ENCODE peak calls at places on chromosomes 5 and 9, in nine cellular contexts. X, Q, C, F, O, J, K, T and L are unnamed samples. For H3K4me1 and H3K36me3, the result is how much of the 10 kb centered on the place peaks cover.

GRCh38 chr9:12818431-12819000 is 43.7 kb downstream of the LURAP1L start:
- DNase-seq in X (no peak), Q (peak), C (no peak), F (no peak), O (no peak), J (no peak), K (peak), T (no peak), L (peak)

GRCh38 chr9:15211160-15211993 is 95.6 kb downstream of the TTC39B start:
- DNase-seq in X (no peak), Q (peak), C (peak), F (no peak), O (peak), J (peak), K (peak), T (peak), L (no peak)

GRCh38 chr9:20624201-20625002 is 2.1 kb upstream of the MLLT3 start:
- DNase-seq in X (peak), Q (peak), C (no peak), F (no peak), O (peak), J (peak), K (peak), T (peak), L (no peak)

GRCh38 chr5:171632618-171633017 is 153.0 kb upstream of the SMIM23 start:
- DNase-seq in X (no peak), Q (no peak), C (no peak), F (no peak), O (no peak), J (no peak), K (no peak), T (no peak), L (no peak)

GRCh38 chr5:168342151-168342825 is 50.8 kb downstream of the WWC1 start:
- DNase-seq in X (no peak), Q (no peak), C (no peak), F (no peak), O (no peak), J (no peak), K (peak), T (no peak), L (no peak)

GRCh38 chr5:159971038-159971437 is 37.9 kb upstream of the TTC1 start:
- DNase-seq in X (no peak), Q (peak), C (no peak), F (no peak), O (no peak), J (no peak), K (peak), T (no peak), L (no peak)

GRCh38 chr5:167816354-167816753 is 475.1 kb upstream of the WWC1 start:
- DNase-seq in X (no peak), Q (no peak), C (no peak), F (no peak), O (peak), J (no peak), K (peak), T (no peak), L (no peak)

GRCh38 chr9:103757062-103757461 is 337.0 kb upstream of the SMC2 start:
- DNase-seq in X (no peak), Q (no peak), C (no peak), F (no peak), O (no peak), J (no peak), K (no peak), T (no peak), L (no peak)

GRCh38 chr9:69204869-69205268 is 30.8 kb downstream of the TJP2 start:
- DNase-seq in X (peak), Q (peak), C (no peak), F (no peak), O (peak), J (peak), K (peak), T (no peak), L (no peak)

GRCh38 chr5:177369050-177369912 is 11.6 kb downstream of the RGS14 start:
- DNase-seq in X (no peak), Q (no peak), C (no peak), F (peak), O (peak), J (no peak), K (no peak), T (no peak), L (no peak)

GRCh38 chr5:56402273-56403223 is 169.4 kb upstream of the ANKRD55 start:
- DNase-seq in X (no peak), Q (no peak), C (no peak), F (no peak), O (no peak), J (no peak), K (no peak), T (no peak), L (no peak)

GRCh38 chr9:26329974-26330373 is 562.6 kb downstream of the CAAP1 start:
- DNase-seq in X (no peak), Q (no peak), C (no peak), F (no peak), O (no peak), J (peak), K (no peak), T (no peak), L (peak)

GRCh38 chr9:125650271-125650737 is 56.7 kb downstream of the MAPKAP1 start:
- DNase-seq in X (no peak), Q (peak), C (no peak), F (no peak), O (no peak), J (no peak), K (peak), T (no peak), L (no peak)

GRCh38 chr9:121558423-121558950 is 58.8 kb upstream of the GGTA1 start:
- DNase-seq in X (no peak), Q (no peak), C (no peak), F (no peak), O (no peak), J (no peak), K (no peak), T (no peak), L (no peak)

GRCh38 chr9:125988479-125989050 is 241.4 kb downstream of the PBX3 start:
- DNase-seq in X (no peak), Q (no peak), C (no peak), F (no peak), O (no peak), J (no peak), K (no peak), T (no peak), L (no peak)

GRCh38 chr9:17807670-17808282 is 228.9 kb downstream of the SH3GL2 start:
- DNase-seq in X (no peak), Q (no peak), C (no peak), F (no peak), O (no peak), J (peak), K (no peak), T (no peak), L (no peak)

DNA sequence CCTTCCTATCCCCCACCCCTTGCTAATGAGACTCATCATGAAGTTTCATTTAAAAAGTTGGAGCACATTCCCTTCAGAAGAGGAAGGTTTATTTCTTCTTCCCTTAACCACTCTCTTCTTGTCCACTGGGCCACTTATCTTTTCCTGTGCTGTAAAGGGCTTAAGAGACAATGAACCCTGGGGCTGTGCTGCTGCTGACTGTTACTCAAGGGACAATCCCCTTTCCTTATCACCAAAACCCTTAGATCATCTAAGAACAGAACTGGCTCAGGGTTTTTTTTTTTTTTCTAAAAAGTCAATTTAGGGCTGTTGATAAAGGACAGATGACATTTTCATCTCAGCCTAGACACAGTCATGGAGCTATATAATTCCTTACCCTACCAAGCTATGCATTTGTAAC is 29.6 kb downstream of the CAPSL start:
- DNase-seq in X (no peak), Q (no peak), C (no peak), F (no peak), O (no peak), J (no peak), K (no peak), T (no peak), L (no peak)
- H3K4me3 ChIP-seq in X (no peak), Q (no peak), C (no peak), F (no peak), O (no peak), J (no peak), K (no peak), T (no peak), L (no peak)

DNA sequence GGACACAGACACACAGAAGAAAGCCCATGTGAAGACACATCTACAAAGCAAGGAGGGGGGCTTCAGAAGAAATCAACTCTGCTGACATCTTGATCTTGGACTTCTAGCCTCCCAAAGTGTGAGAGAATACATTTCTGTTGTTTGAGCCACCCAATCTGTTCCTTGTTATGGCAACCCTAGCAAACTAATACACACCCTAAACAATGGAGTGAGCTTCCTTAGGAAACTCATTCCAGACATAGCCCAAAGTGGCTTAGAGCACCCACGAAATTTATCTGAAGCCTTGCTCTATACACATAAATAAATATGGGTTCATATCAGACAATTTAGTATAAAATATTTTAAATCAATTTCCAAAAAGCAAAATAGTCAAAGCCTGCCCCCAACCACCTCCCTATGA is 7.6 kb upstream of the TBC1D2 start:
- DNase-seq in X (no peak), Q (no peak), C (no peak), F (no peak), O (no peak), J (no peak), K (no peak), T (no peak), L (no peak)
- H3K4me1 ChIP-seq in X (under half), Q (under half), C (under half), F (under half), O (under half), J (under half), K (under half), T (under half), L (under half)

GRCh38 chr9:127673234-127673633 is 33.6 kb upstream of the CFAP157 start:
- DNase-seq in X (no peak), Q (no peak), C (no peak), F (no peak), O (no peak), J (no peak), K (no peak), T (no peak), L (no peak)

GRCh38 chr9:127680226-127680625 is 26.6 kb upstream of the CFAP157 start:
- DNase-seq in X (no peak), Q (no peak), C (no peak), F (no peak), O (no peak), J (no peak), K (no peak), T (no peak), L (no peak)

GRCh38 chr9:127680846-127681245 is 25.9 kb upstream of the CFAP157 start:
- DNase-seq in X (no peak), Q (no peak), C (no peak), F (no peak), O (no peak), J (no peak), K (no peak), T (no peak), L (no peak)

GRCh38 chr9:127679506-127679905 is 27.3 kb upstream of the CFAP157 start:
- DNase-seq in X (no peak), Q (no peak), C (no peak), F (no peak), O (no peak), J (no peak), K (no peak), T (no peak), L (no peak)

DNA sequence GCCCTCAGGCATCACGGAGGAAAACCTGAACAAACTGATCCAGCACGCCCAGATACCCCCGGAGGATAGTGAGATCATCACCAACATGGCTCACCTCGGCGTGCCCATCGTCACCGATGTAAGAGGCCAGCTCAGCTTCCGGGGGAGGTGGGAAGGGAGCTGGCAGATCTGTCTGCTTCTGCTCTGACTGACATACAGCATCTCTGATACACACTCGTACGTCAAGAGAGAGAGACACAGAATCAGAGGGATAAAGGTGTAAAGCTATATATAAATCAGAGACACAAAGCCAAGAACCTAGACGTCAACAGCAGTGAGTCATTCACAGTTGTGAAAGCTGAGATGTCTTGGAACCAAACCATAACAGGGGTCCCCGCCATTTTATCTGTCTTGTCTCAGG is 30.2 kb upstream of the CFAP157 start:
- DNase-seq in X (no peak), Q (no peak), C (no peak), F (no peak), O (no peak), J (no peak), K (peak), T (no peak), L (no peak)
- H3K36me3 ChIP-seq in X (half or more), Q (under half), C (under half), F (under half), O (half or more), J (under half), K (half or more), T (under half), L (under half)

DNA sequence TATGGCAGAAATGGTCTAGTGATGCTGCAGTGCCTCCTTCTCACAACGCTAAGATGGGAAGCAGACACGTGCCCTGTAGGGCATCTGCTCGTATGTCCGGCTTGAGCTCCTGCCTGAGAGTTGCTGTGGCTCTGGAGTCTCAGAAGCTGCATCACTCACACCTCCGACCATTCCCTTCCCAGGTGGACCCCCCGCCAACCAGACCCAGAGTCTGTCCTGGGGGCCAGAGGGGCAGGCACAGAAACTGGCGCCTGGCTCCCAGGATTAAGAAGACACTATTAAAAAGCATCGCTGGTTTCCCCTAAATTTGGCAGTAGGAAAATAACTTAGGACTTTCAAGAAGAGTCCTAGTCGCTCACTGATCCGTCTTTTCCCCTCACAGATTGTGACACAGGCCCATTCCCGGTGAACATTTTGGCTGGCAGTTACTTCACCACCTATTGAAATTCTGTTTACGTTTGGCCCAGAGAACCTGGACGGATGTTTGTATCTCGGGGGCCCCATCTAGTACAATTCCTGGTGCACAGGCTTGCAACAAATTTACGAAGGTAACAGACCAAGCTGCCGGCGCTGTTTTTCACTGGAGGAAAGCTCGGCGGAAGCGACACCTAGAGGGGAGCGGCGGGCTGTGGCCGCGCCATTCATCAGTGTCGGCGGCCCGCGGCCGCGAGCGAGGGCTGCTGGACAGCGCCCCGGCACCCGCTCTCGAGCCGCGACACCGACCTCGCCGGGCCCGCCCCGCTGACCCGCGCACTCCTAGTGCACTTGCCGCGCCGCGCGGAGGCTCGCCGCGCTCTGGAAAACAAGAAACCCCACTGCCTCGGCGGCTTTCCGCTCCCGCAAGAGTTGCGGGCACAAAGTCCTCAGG is 1.6 kb downstream of the FSTL4 start:
- DNase-seq in X (peak), Q (peak), C (no peak), F (peak), O (peak), J (peak), K (no peak), T (no peak), L (peak)
- H3K4me3 ChIP-seq in X (peak), Q (no peak), C (peak), F (peak), O (no peak), J (peak), K (no peak), T (no peak), L (no peak)

GRCh38 chr9:101383361-101383760 is 1.4 kb downstream of the BAAT start:
- DNase-seq in X (no peak), Q (no peak), C (no peak), F (no peak), O (no peak), J (no peak), K (no peak), T (no peak), L (no peak)
- H3K4me1 ChIP-seq in X (under half), Q (under half), C (under half), F (under half), O (under half), J (half or more), K (under half), T (under half), L (under half)

GRCh38 chr9:4852419-4852818 is 59.7 kb downstream of the RCL1 start:
- DNase-seq in X (no peak), Q (no peak), C (no peak), F (no peak), O (no peak), J (no peak), K (no peak), T (no peak), L (no peak)

GRCh38 chr9:4854191-4854590 is 61.4 kb downstream of the RCL1 start:
- DNase-seq in X (no peak), Q (no peak), C (no peak), F (no peak), O (no peak), J (no peak), K (no peak), T (no peak), L (no peak)

GRCh38 chr9:4850611-4851010 is 57.9 kb downstream of the RCL1 start:
- DNase-seq in X (no peak), Q (peak), C (no peak), F (peak), O (no peak), J (no peak), K (no peak), T (no peak), L (no peak)

GRCh38 chr9:4844439-4844838 is 51.7 kb downstream of the RCL1 start:
- DNase-seq in X (no peak), Q (no peak), C (no peak), F (no peak), O (no peak), J (no peak), K (no peak), T (no peak), L (no peak)

GRCh38 chr9:4849364-4849763 is 56.6 kb downstream of the RCL1 start:
- DNase-seq in X (no peak), Q (no peak), C (no peak), F (no peak), O (no peak), J (peak), K (no peak), T (no peak), L (peak)
- H3K36me3 ChIP-seq in X (half or more), Q (under half), C (under half), F (under half), O (under half), J (half or more), K (under half), T (under half), L (under half)